ENCODE peak calls at places on chromosomes 11 and 22, in eight cellular contexts. K, P, N, C, S, E, Z and U are unnamed samples.
A peak's percentile ranks its signal among the peaks of the same experiment; 100 is the strongest.

GRCh38 chr22:43921361-43921760 is 2.2 kb upstream of the PNPLA3 start:
- DNase-seq in N (no peak), P (peak; percentile 80), E (no peak), C (no peak), K (no peak), S (no peak), Z (no peak), U (no peak)

GRCh38 chr22:28018461-28018927 is 99.4 kb upstream of the PITPNB start:
- DNase-seq in C (no peak), E (no peak), P (peak; percentile 17), S (no peak), K (peak; percentile 41), Z (peak; percentile 17), N (peak; percentile 7), U (peak; percentile 13)

GRCh38 chr11:115578275-115578674 is 74.1 kb upstream of the CADM1 start:
- DNase-seq in S (no peak), K (no peak), E (no peak), N (no peak), P (no peak), C (no peak), Z (no peak), U (no peak)

GRCh38 chr11:17831228-17831627 is 96.6 kb downstream of the KCNC1 start:
- DNase-seq in C (no peak), P (no peak), K (no peak), S (no peak), Z (no peak), E (no peak), N (no peak), U (no peak)

GRCh38 chr11:135027461-135027860 is 615.4 kb upstream of the B3GAT1 start:
- DNase-seq in S (no peak), Z (no peak), P (peak; percentile 57), K (no peak), C (peak; percentile 56), N (no peak), E (no peak), U (no peak)

GRCh38 chr11:113591122-113591521 is 115.0 kb downstream of the TMPRSS5 start:
- DNase-seq in Z (no peak), S (no peak), C (no peak), P (peak; percentile 29), N (no peak), E (no peak), K (no peak), U (no peak)

GRCh38 chr22:20283674-20284066 is 15.6 kb upstream of the RTN4R start:
- DNase-seq in S (no peak), E (no peak), Z (no peak), K (no peak), P (no peak), N (no peak), C (no peak), U (no peak)

GRCh38 chr22:37692627-37693285 is 4.1 kb upstream of the TRIOBP start:
- DNase-seq in K (no peak), P (no peak), N (no peak), S (no peak), C (no peak), Z (no peak), E (no peak), U (no peak)

GRCh38 chr11:93567406-93567819 is 24.2 kb upstream of the SMCO4 start:
- DNase-seq in E (peak; percentile 50), Z (peak; percentile 82), P (peak; percentile 89), S (no peak), N (no peak), K (no peak), C (no peak), U (no peak)

GRCh38 chr11:128458316-128458715 is 129.0 kb downstream of the ETS1 start:
- DNase-seq in S (no peak), C (no peak), K (no peak), E (no peak), P (no peak), Z (no peak), N (no peak), U (no peak)

GRCh38 chr11:86459682-86460460 is 85.2 kb downstream of the CCDC81 start:
- DNase-seq in S (no peak), K (no peak), P (peak; percentile 88), C (no peak), N (no peak), Z (peak; percentile 45), E (no peak), U (peak; percentile 53)

GRCh38 chr11:112321521-112322172 is 61.0 kb upstream of the PLET1 start:
- DNase-seq in Z (no peak), P (peak; percentile 90), E (peak; percentile 82), N (no peak), C (peak; percentile 30), S (no peak), K (peak; percentile 85), U (peak; percentile 85)

GRCh38 chr11:829946-830294 is 2.2 kb downstream of the CRACR2B start:
- DNase-seq in P (no peak), S (no peak), Z (no peak), K (no peak), E (no peak), N (no peak), C (no peak), U (no peak)

GRCh38 chr22:37330200-37331033 is 48.1 kb downstream of the CYTH4 start:
- DNase-seq in S (no peak), C (peak; percentile 53), K (peak; percentile 77), E (peak; percentile 73), N (no peak), Z (no peak), P (no peak), U (no peak)

GRCh38 chr11:124983674-124984511 is 29.9 kb downstream of the CCDC15 start:
- DNase-seq in K (no peak), Z (no peak), S (no peak), N (no peak), C (no peak), E (no peak), P (no peak), U (no peak)

GRCh38 chr11:34953955-34954354 is 37.5 kb downstream of the PDHX start:
- DNase-seq in S (no peak), N (no peak), Z (no peak), K (no peak), E (no peak), P (no peak), C (no peak), U (no peak)

GRCh38 chr11:46285594-46286033 is 8.2 kb downstream of the CREB3L1 start:
- DNase-seq in P (no peak), S (no peak), E (no peak), N (no peak), K (no peak), Z (no peak), C (no peak), U (no peak)

GRCh38 chr11:78226684-78227680 is 38.3 kb downstream of the USP35 start:
- DNase-seq in N (no peak), K (no peak), E (no peak), Z (no peak), S (no peak), C (no peak), P (no peak), U (no peak)

GRCh38 chr11:78230161-78230877 is 41.6 kb downstream of the USP35 start:
- DNase-seq in C (no peak), P (no peak), S (no peak), E (no peak), N (no peak), K (no peak), Z (no peak), U (no peak)

GRCh38 chr11:78227906-78228305 is 39.2 kb downstream of the USP35 start:
- DNase-seq in N (no peak), S (no peak), K (no peak), P (no peak), C (no peak), Z (no peak), E (no peak), U (no peak)

GRCh38 chr11:78229106-78229505 is 40.4 kb downstream of the USP35 start:
- DNase-seq in E (no peak), K (no peak), C (no peak), S (no peak), Z (no peak), N (no peak), P (no peak), U (no peak)

GRCh38 chr11:78228467-78228866 is 39.7 kb downstream of the USP35 start:
- DNase-seq in K (no peak), Z (no peak), C (peak; percentile 74), P (no peak), E (peak; percentile 44), N (no peak), S (no peak), U (no peak)
- TF ChIP-seq CTCF in K (peak; percentile 54), Z (peak; percentile 40), C (peak; percentile 69), P (peak; percentile 56), E (peak; percentile 48), N (peak; percentile 46), S (no peak), U (peak; percentile 53)

GRCh38 chr11:126607374-126607773 is 251.9 kb downstream of the ST3GAL4 start:
- DNase-seq in Z (no peak), S (no peak), N (peak; percentile 17), K (no peak), P (peak; percentile 63), E (peak; percentile 25), C (peak; percentile 45), U (no peak)

GRCh38 chr11:126607776-126608625 is 252.5 kb downstream of the ST3GAL4 start:
- DNase-seq in E (no peak), C (no peak), P (no peak), Z (no peak), K (no peak), N (no peak), S (no peak), U (no peak)

GRCh38 chr11:126606484-126606883 is 251.0 kb downstream of the ST3GAL4 start:
- DNase-seq in S (no peak), E (no peak), P (no peak), N (no peak), Z (no peak), C (no peak), K (no peak), U (no peak)

GRCh38 chr11:126611438-126611837 is 256.0 kb downstream of the ST3GAL4 start:
- DNase-seq in E (no peak), K (no peak), S (no peak), N (no peak), P (no peak), Z (no peak), C (no peak), U (no peak)

DNA sequence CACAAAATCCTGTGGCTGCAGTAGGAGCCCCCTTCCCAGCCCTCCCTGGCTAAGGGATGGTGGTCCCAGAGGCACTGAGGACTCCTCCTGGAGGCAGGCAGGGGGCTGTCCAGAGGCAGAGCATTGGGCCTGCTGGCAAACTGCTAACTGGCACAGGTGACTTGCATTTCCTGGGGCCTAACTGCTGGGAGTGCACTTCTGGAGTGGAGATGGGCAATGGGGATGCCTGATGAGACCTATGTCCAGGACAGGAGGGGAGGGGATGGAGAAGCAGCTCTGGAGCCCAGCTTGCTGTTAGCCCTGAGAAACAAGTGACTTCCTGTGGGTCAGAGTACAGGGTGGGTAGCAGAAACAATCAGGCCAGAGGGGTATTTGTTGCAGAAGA is 253.1 kb downstream of the ST3GAL4 start:
- DNase-seq in P (no peak), K (no peak), Z (no peak), C (no peak), S (no peak), E (no peak), N (no peak), U (no peak)
- H3K27me3 ChIP-seq in P (no peaks in the 10 kb centered on the region), K (peaks cover 18% of the 10 kb centered on the region), Z (peaks cover 46% of the 10 kb centered on the region), C (no peaks in the 10 kb centered on the region), S (no peaks in the 10 kb centered on the region), E (no peaks in the 10 kb centered on the region), N (no peaks in the 10 kb centered on the region), U (peaks cover 6% of the 10 kb centered on the region)

GRCh38 chr11:4891996-4892640 is 10.4 kb downstream of the OR51T1 start:
- DNase-seq in K (no peak), E (no peak), P (no peak), S (no peak), C (no peak), N (no peak), Z (no peak), U (no peak)
- TF ChIP-seq CTCF in K (no peak), E (no peak), P (no peak), S (no peak), C (no peak), N (no peak), Z (no peak), U (no peak)

GRCh38 chr11:65131895-65132237 is 2.5 kb downstream of the SYVN1 start:
- DNase-seq in K (no peak), C (no peak), P (peak; percentile 19), Z (no peak), S (no peak), N (no peak), E (no peak), U (no peak)
- H3K27me3 ChIP-seq in K (no peaks in the 10 kb centered on the region), C (no peaks in the 10 kb centered on the region), P (no peaks in the 10 kb centered on the region), Z (no peaks in the 10 kb centered on the region), S (no peaks in the 10 kb centered on the region), N (no peaks in the 10 kb centered on the region), E (no peaks in the 10 kb centered on the region), U (no peaks in the 10 kb centered on the region)